ENCODE peak calls at places on chromosomes 7 and 10, in nine cellular contexts. J is mucosa of descending colon; F is GM03348; H is hippocampal formation; S is HuH-7; A is NCI-H1092 treated with DMSO at 0.1 percent for 48 hours; O is AG04449; X is central memory CD4-positive, alpha-beta T cell; I is skeletal muscle cell. L is an unnamed sample.

GRCh38 chr7:31782411-31782991 is 95.5 kb downstream of the PPP1R17 start:
- DNase-seq in J (no peak), F (peak), H (no peak), S (peak), A (peak), O (no peak), X (no peak), I (peak), L (peak)

GRCh38 chr7:68964060-68964459 is 634.2 kb upstream of the AUTS2 start:
- DNase-seq in J (no peak), F (peak), H (no peak), S (no peak), A (no peak), O (peak), X (no peak), I (peak), L (no peak)

GRCh38 chr10:102511562-102512274 is 7.9 kb downstream of the SUFU start:
- DNase-seq in J (no peak), F (no peak), H (no peak), S (no peak), A (no peak), O (no peak), X (no peak), I (no peak), L (no peak)

GRCh38 chr7:150944066-150945042 is 33.8 kb downstream of the KCNH2 start:
- DNase-seq in J (peak), F (no peak), H (no peak), S (no peak), A (no peak), O (no peak), X (no peak), I (no peak), L (no peak)

GRCh38 chr10:91816986-91817385 is 18.8 kb downstream of the TNKS2 start:
- DNase-seq in J (no peak), F (no peak), H (no peak), S (no peak), A (no peak), O (no peak), X (no peak), I (no peak), L (no peak)

GRCh38 chr10:132136097-132136521 is 50.6 kb upstream of the DPYSL4 start:
- DNase-seq in J (peak), F (no peak), H (no peak), S (no peak), A (no peak), O (no peak), X (no peak), I (no peak), L (no peak)

GRCh38 chr7:7970620-7971307 is 2.2 kb downstream of the GLCCI1 start:
- DNase-seq in J (no peak), F (no peak), H (peak), S (peak), A (peak), O (no peak), X (peak), I (no peak), L (no peak)

GRCh38 chr10:122555431-122555830 is 5.1 kb upstream of the DMBT1 start:
- DNase-seq in J (no peak), F (no peak), H (peak), S (no peak), A (peak), O (no peak), X (no peak), I (no peak), L (no peak)

GRCh38 chr10:128993911-128994538 is 473.0 kb upstream of the MGMT start:
- DNase-seq in J (no peak), F (no peak), H (no peak), S (no peak), A (no peak), O (no peak), X (no peak), I (no peak), L (no peak)

GRCh38 chr10:81820418-81820817 is 54.6 kb upstream of the NRG3 start:
- DNase-seq in J (no peak), F (no peak), H (no peak), S (peak), A (no peak), O (no peak), X (no peak), I (no peak), L (peak)

GRCh38 chr7:130894146-130895005 is 160.4 kb upstream of the KLF14 start:
- DNase-seq in J (peak), F (no peak), H (no peak), S (no peak), A (peak), O (no peak), X (no peak), I (no peak), L (peak)

GRCh38 chr7:20783131-20783715 is 3.5 kb downstream of the SP8 start:
- DNase-seq in J (no peak), F (no peak), H (no peak), S (no peak), A (no peak), O (no peak), X (no peak), I (no peak), L (no peak)

GRCh38 chr10:119022846-119023552 is 6.5 kb upstream of the NANOS1 start:
- DNase-seq in J (no peak), F (peak), H (no peak), S (no peak), A (no peak), O (no peak), X (no peak), I (no peak), L (peak)

GRCh38 chr7:115558186-115558585 is 472.4 kb downstream of the TFEC start:
- DNase-seq in J (no peak), F (peak), H (no peak), S (no peak), A (no peak), O (peak), X (no peak), I (peak), L (no peak)

GRCh38 chr7:149569025-149569725 is 71.6 kb upstream of the ZNF746 start:
- DNase-seq in J (no peak), F (no peak), H (no peak), S (no peak), A (no peak), O (no peak), X (no peak), I (no peak), L (no peak)

GRCh38 chr7:92682324-92682723 is 92.1 kb upstream of the FAM133B start:
- DNase-seq in J (no peak), F (no peak), H (no peak), S (no peak), A (no peak), O (no peak), X (no peak), I (no peak), L (no peak)

GRCh38 chr10:72096115-72097000 is 8.0 kb upstream of the SPOCK2 start:
- DNase-seq in J (no peak), F (no peak), H (no peak), S (no peak), A (no peak), O (peak), X (no peak), I (peak), L (peak)

GRCh38 chr10:62860946-62861345 is 44.8 kb upstream of the EGR2 start:
- DNase-seq in J (no peak), F (no peak), H (no peak), S (no peak), A (no peak), O (no peak), X (no peak), I (no peak), L (no peak)

GRCh38 chr7:140609646-140610045 is 31.0 kb downstream of the DENND2A start:
- DNase-seq in J (no peak), F (peak), H (no peak), S (no peak), A (no peak), O (no peak), X (no peak), I (no peak), L (no peak)

GRCh38 chr7:100547872-100548271 is 8.9 kb downstream of the AGFG2 start:
- DNase-seq in J (no peak), F (no peak), H (no peak), S (no peak), A (peak), O (no peak), X (no peak), I (no peak), L (no peak)

GRCh38 chr7:85019176-85019575 is 167.7 kb downstream of the SEMA3D start:
- DNase-seq in J (no peak), F (no peak), H (no peak), S (no peak), A (no peak), O (no peak), X (no peak), I (no peak), L (no peak)

GRCh38 chr10:78541528-78542470 is 508.1 kb downstream of the RPS24 start:
- DNase-seq in J (peak), F (peak), H (no peak), S (no peak), A (no peak), O (no peak), X (no peak), I (no peak), L (peak)

GRCh38 chr10:22693371-22693784 is 21.0 kb downstream of the PIP4K2A start:
- DNase-seq in J (no peak), F (peak), H (no peak), S (no peak), A (no peak), O (no peak), X (no peak), I (peak), L (peak)

GRCh38 chr10:14775656-14776055 is 959 bp upstream of the FAM107B start:
- DNase-seq in J (no peak), F (no peak), H (no peak), S (no peak), A (no peak), O (no peak), X (no peak), I (no peak), L (no peak)

GRCh38 chr10:44036425-44036824 is 348.5 kb downstream of the CXCL12 start:
- DNase-seq in J (no peak), F (no peak), H (no peak), S (no peak), A (no peak), O (no peak), X (no peak), I (no peak), L (no peak)

GRCh38 chr10:34504534-34504933 is 310.6 kb downstream of the PARD3 start:
- DNase-seq in J (no peak), F (peak), H (no peak), S (no peak), A (peak), O (no peak), X (no peak), I (no peak), L (no peak)

GRCh38 chr10:79490400-79491081 is 21.8 kb upstream of the EIF5AL1 start:
- DNase-seq in J (no peak), F (peak), H (no peak), S (no peak), A (peak), O (no peak), X (no peak), I (peak), L (peak)

GRCh38 chr7:131170440-131171105 is 157.1 kb upstream of the MKLN1 start:
- DNase-seq in J (no peak), F (peak), H (no peak), S (no peak), A (no peak), O (no peak), X (no peak), I (no peak), L (peak)

GRCh38 chr10:126104767-126105166 is 208.4 kb downstream of the FANK1 start:
- DNase-seq in J (no peak), F (peak), H (no peak), S (no peak), A (no peak), O (no peak), X (no peak), I (no peak), L (no peak)

GRCh38 chr7:155862088-155862487 is 49.8 kb upstream of the SHH start:
- DNase-seq in J (no peak), F (no peak), H (no peak), S (no peak), A (no peak), O (no peak), X (no peak), I (no peak), L (no peak)

L was measured in hepatic stellate cell.